ENCODE peak calls at places on chromosomes 3 and 15, in five cellular contexts. Q, D, P, R and E are unnamed samples.

GRCh38 chr3:107443461-107443860 is 66.2 kb downstream of the CCDC54 start:
- DNase-seq in Q (no peak), D (no peak), P (no peak), R (no peak), E (no peak)

GRCh38 chr15:57439128-57440030 is 63.1 kb downstream of the CGNL1 start:
- DNase-seq in Q (no peak), D (no peak), P (no peak), R (no peak), E (no peak)

GRCh38 chr3:15989419-15989818 is 185.1 kb upstream of the GALNT15 start:
- DNase-seq in Q (no peak), D (no peak), P (no peak), R (no peak), E (no peak)

GRCh38 chr3:37734886-37735285 is 126.8 kb upstream of the CTDSPL start:
- DNase-seq in Q (no peak), D (no peak), P (no peak), R (no peak), E (no peak)

GRCh38 chr3:121111914-121112612 is 204.1 kb downstream of the STXBP5L start:
- DNase-seq in Q (no peak), D (peak), P (no peak), R (no peak), E (peak)

GRCh38 chr3:4757949-4758855 is 221.0 kb upstream of the BHLHE40 start:
- DNase-seq in Q (no peak), D (no peak), P (no peak), R (peak), E (no peak)

GRCh38 chr3:41198526-41198925 is 779 bp upstream of the CTNNB1 start:
- DNase-seq in Q (no peak), D (peak), P (no peak), R (peak), E (no peak)

GRCh38 chr15:88465633-88466219 is 1.5 kb downstream of the MRPL46 start:
- DNase-seq in Q (no peak), D (no peak), P (no peak), R (no peak), E (no peak)

GRCh38 chr15:57505949-57506391 is 85.7 kb upstream of the MYZAP start:
- DNase-seq in Q (no peak), D (peak), P (no peak), R (peak), E (no peak)

GRCh38 chr3:128908951-128909350 is 29.5 kb downstream of the ACAD9 start:
- DNase-seq in Q (no peak), D (no peak), P (no peak), R (no peak), E (no peak)

GRCh38 chr3:71006810-71007785 is 576.4 kb downstream of the FOXP1 start:
- DNase-seq in Q (no peak), D (peak), P (no peak), R (no peak), E (no peak)

GRCh38 chr15:66390670-66391069 is 4.0 kb downstream of the MAP2K1 start:
- DNase-seq in Q (no peak), D (peak), P (no peak), R (peak), E (no peak)

GRCh38 chr15:39666671-39667070 is 85.8 kb downstream of the THBS1 start:
- DNase-seq in Q (no peak), D (no peak), P (no peak), R (no peak), E (no peak)

GRCh38 chr3:43766672-43767465 is 76.1 kb downstream of the ABHD5 start:
- DNase-seq in Q (no peak), D (no peak), P (no peak), R (no peak), E (no peak)

GRCh38 chr3:160010578-160010977 is 21.9 kb downstream of the IL12A start:
- DNase-seq in Q (no peak), D (no peak), P (no peak), R (no peak), E (no peak)

GRCh38 chr3:141104151-141104741 is 53.1 kb downstream of the SPSB4 start:
- DNase-seq in Q (no peak), D (no peak), P (no peak), R (no peak), E (no peak)

GRCh38 chr15:99169769-99170311 is 65.0 kb downstream of the SYNM start:
- DNase-seq in Q (no peak), D (no peak), P (no peak), R (peak), E (no peak)

GRCh38 chr3:75296858-75297257 is 367.3 kb upstream of the FRG2C start:
- DNase-seq in Q (no peak), D (no peak), P (no peak), R (no peak), E (no peak)

GRCh38 chr3:58585005-58585786 is 8.0 kb upstream of the FAM107A start:
- DNase-seq in Q (peak), D (peak), P (peak), R (peak), E (peak)

GRCh38 chr3:20930034-20930433 is 744.0 kb upstream of the SGO1 start:
- DNase-seq in Q (no peak), D (peak), P (no peak), R (no peak), E (no peak)

GRCh38 chr15:76286231-76286879 is 24.9 kb downstream of the ETFA start:
- DNase-seq in Q (no peak), D (no peak), P (no peak), R (no peak), E (no peak)

GRCh38 chr3:176785207-176785606 is 412.1 kb downstream of the TBL1XR1 start:
- DNase-seq in Q (no peak), D (no peak), P (no peak), R (no peak), E (no peak)

GRCh38 chr3:156218353-156218744 is 98.0 kb downstream of the KCNAB1 start:
- DNase-seq in Q (no peak), D (no peak), P (no peak), R (no peak), E (no peak)

GRCh38 chr3:151838574-151839312 is 24.8 kb downstream of the AADAC start:
- DNase-seq in Q (no peak), D (peak), P (peak), R (no peak), E (no peak)

GRCh38 chr3:46925585-46925934 is 48.0 kb downstream of the PTH1R start:
- DNase-seq in Q (no peak), D (no peak), P (no peak), R (peak), E (peak)

GRCh38 chr15:52642386-52643361 is 36.5 kb downstream of the ATOSA start:
- DNase-seq in Q (no peak), D (peak), P (no peak), R (no peak), E (no peak)

GRCh38 chr3:5239602-5240001 is 52.1 kb downstream of the EDEM1 start:
- DNase-seq in Q (no peak), D (no peak), P (no peak), R (no peak), E (no peak)

GRCh38 chr15:101010781-101011180 is 91.6 kb downstream of the LRRK1 start:
- DNase-seq in Q (no peak), D (no peak), P (no peak), R (no peak), E (no peak)

GRCh38 chr3:193796089-193796488 is 203.1 kb downstream of the OPA1 start:
- DNase-seq in Q (no peak), D (no peak), P (no peak), R (no peak), E (no peak)

GRCh38 chr15:38440353-38441129 is 13.4 kb upstream of the FAM98B start:
- DNase-seq in Q (peak), D (peak), P (no peak), R (peak), E (peak)

GRCh38 chr3:13494463-13495350 is 14.6 kb downstream of the HDAC11 start:
- DNase-seq in Q (no peak), D (peak), P (no peak), R (no peak), E (peak)

GRCh38 chr3:46693038-46693896 is at the start of gene ALS2CL:
- DNase-seq in Q (peak), D (no peak), P (peak), R (peak), E (peak)

GRCh38 chr15:71271327-71271726 is 156.1 kb downstream of the THSD4 start:
- DNase-seq in Q (no peak), D (no peak), P (no peak), R (no peak), E (no peak)

GRCh38 chr3:153242900-153243299 is 80.9 kb downstream of the RAP2B start:
- DNase-seq in Q (no peak), D (no peak), P (no peak), R (no peak), E (no peak)